ENCODE peak calls at places on chromosomes 7 and 10, in four cellular contexts. J is endothelial cell of umbilical vein, D is HepG2, C is GM12892. R is an unnamed sample.

GRCh38 chr10:71258046-71258445 is 45.7 kb downstream of the UNC5B start:
- DNase-seq in J (no peak), D (no peak), C (no peak), R (no peak)

GRCh38 chr10:67211680-67212079 is 285.8 kb downstream of the LRRTM3 start:
- DNase-seq in J (no peak), D (no peak), C (no peak), R (no peak)

GRCh38 chr7:47458057-47458456 is 123.9 kb downstream of the TNS3 start:
- DNase-seq in J (peak), D (peak), C (no peak), R (no peak)

GRCh38 chr10:132945894-132946255 is 3.5 kb upstream of the CFAP46 start:
- DNase-seq in J (no peak), D (no peak), C (no peak), R (no peak)

GRCh38 chr7:54837167-54837566 is 78.2 kb upstream of the SEC61G start:
- DNase-seq in J (no peak), D (no peak), C (no peak), R (no peak)

GRCh38 chr7:151080091-151080521 is 503 bp downstream of the FASTK start:
- DNase-seq in J (no peak), D (no peak), C (no peak), R (peak)

GRCh38 chr10:115830260-115830970 is 442.6 kb downstream of the GFRA1 start:
- DNase-seq in J (no peak), D (no peak), C (no peak), R (no peak)

GRCh38 chr7:28093617-28094232 is 86.9 kb downstream of the JAZF1 start:
- DNase-seq in J (peak), D (peak), C (no peak), R (peak)

GRCh38 chr7:6386779-6387178 is 61.0 kb downstream of the DAGLB start:
- DNase-seq in J (no peak), D (no peak), C (no peak), R (no peak)

GRCh38 chr10:119222966-119223386 is 15.6 kb downstream of the GRK5 start:
- DNase-seq in J (no peak), D (no peak), C (no peak), R (no peak)

GRCh38 chr10:92544296-92544695 is 29.6 kb downstream of the IDE start:
- DNase-seq in J (peak), D (no peak), C (no peak), R (no peak)

GRCh38 chr10:96842896-96843723 is 11.0 kb downstream of the LCOR start:
- DNase-seq in J (no peak), D (peak), C (no peak), R (no peak)

GRCh38 chr10:126247454-126247975 is 140.8 kb downstream of the ADAM12 start:
- DNase-seq in J (peak), D (no peak), C (no peak), R (no peak)

GRCh38 chr10:20890009-20890408 is 7.1 kb downstream of the NEBL start:
- DNase-seq in J (no peak), D (no peak), C (no peak), R (no peak)

GRCh38 chr10:45673074-45673628 is 579 bp upstream of the ZFAND4 start:
- DNase-seq in J (peak), D (peak), C (no peak), R (no peak)

GRCh38 chr7:10468908-10469307 is 504.8 kb upstream of the PHF14 start:
- DNase-seq in J (no peak), D (no peak), C (no peak), R (no peak)

GRCh38 chr10:125101049-125101448 is 59.3 kb downstream of the CTBP2 start:
- DNase-seq in J (no peak), D (no peak), C (no peak), R (no peak)

GRCh38 chr7:26937956-26938623 is 73.7 kb upstream of the SKAP2 start:
- DNase-seq in J (no peak), D (no peak), C (no peak), R (no peak)

GRCh38 chr10:102631525-102632393 is 12.5 kb upstream of the TRIM8 start:
- DNase-seq in J (no peak), D (no peak), C (no peak), R (no peak)

GRCh38 chr10:132291826-132292225 is 15.9 kb downstream of the STK32C start:
- DNase-seq in J (no peak), D (no peak), C (no peak), R (no peak)

GRCh38 chr7:12127490-12127889 is 83.6 kb upstream of the TMEM106B start:
- DNase-seq in J (no peak), D (peak), C (no peak), R (no peak)

GRCh38 chr7:151936207-151936606 is 20.0 kb upstream of the GALNTL5 start:
- DNase-seq in J (peak), D (no peak), C (peak), R (no peak)

GRCh38 chr10:75622503-75622902 is 191.1 kb downstream of the LRMDA start:
- DNase-seq in J (no peak), D (no peak), C (no peak), R (no peak)

GRCh38 chr7:1393421-1393820 is 65.8 kb downstream of the MICALL2 start:
- DNase-seq in J (no peak), D (no peak), C (no peak), R (no peak)
- TF ChIP-seq POLR2A in J (no peak), D (no peak), C (no peak), R (no peak)

GRCh38 chr7:135239263-135239662 is 5.6 kb downstream of the STRA8 start:
- DNase-seq in J (no peak), D (no peak), C (no peak), R (no peak)
- TF ChIP-seq POLR2A in J (no peak), D (no peak), C (no peak), R (no peak)

DNA sequence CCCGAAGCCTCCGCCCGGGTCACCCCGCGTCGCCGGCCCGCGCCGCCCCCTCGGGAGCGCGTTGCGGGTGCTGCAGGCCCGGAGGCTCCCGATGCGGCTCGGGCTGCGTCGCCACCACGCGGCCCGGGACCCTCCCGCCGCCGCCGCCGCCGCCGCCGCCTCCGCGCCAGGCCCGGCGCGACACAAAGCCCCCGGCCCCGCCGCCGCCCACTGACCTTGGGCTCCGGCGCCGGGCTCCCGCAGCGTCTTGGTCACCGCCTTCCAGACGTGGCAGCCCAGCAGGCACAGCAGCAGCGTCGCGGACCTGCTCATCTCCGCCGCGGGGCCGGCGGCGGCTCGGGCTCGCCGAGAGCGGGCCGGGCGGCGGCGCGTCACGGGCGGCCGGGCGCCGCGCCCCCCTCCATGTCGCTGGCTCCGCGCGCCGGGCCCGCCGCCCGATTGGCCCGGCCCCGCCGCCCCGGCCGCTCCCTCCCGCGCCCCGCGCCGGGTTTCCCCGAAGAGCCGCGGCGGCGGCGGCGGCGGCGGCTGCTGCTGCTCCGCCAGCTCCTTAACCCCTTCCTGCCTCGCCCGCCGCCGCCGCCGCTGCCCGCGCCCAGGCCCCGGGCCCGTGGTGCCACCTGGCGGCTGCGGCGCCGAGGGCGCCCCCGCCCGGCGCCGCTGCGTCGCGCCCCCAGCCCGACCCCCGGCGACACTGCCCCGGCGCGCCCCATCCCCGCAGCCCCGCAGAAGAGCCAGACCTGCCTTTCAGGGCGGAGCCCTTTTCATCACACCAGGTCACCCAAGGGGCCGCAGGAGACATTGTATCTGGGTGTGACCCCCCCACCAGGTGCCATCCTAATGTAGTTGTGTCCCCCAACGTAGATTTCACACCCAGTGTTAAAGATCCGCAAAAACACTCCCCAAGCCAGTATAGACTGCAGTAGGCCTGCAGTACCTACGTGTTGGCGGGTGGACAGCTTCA is at the start of gene FAM171A1:
- DNase-seq in J (no peak), D (no peak), C (peak), R (peak)
- TF ChIP-seq POLR2A in J (no peak), D (no peak), C (no peak), R (no peak)

GRCh38 chr7:873367-874002 is 2.9 kb upstream of the GET4 start:
- DNase-seq in J (peak), D (peak), C (peak), R (peak)
- TF ChIP-seq POLR2A in J (peak), D (peak), C (no peak), R (no peak)

GRCh38 chr7:134432296-134433152 is 26.4 kb downstream of the AKR1B1 start:
- DNase-seq in J (peak), D (peak), C (peak), R (peak)
- TF ChIP-seq POLR2A in J (peak), D (no peak), C (no peak), R (no peak)

GRCh38 chr7:157320607-157320979 is 16.2 kb upstream of the DNAJB6 start:
- DNase-seq in J (no peak), D (no peak), C (no peak), R (no peak)

GRCh38 chr7:157312941-157313340 is 23.9 kb upstream of the DNAJB6 start:
- DNase-seq in J (no peak), D (no peak), C (no peak), R (no peak)

GRCh38 chr7:157313645-157314044 is 23.2 kb upstream of the DNAJB6 start:
- DNase-seq in J (no peak), D (no peak), C (no peak), R (no peak)

DNA sequence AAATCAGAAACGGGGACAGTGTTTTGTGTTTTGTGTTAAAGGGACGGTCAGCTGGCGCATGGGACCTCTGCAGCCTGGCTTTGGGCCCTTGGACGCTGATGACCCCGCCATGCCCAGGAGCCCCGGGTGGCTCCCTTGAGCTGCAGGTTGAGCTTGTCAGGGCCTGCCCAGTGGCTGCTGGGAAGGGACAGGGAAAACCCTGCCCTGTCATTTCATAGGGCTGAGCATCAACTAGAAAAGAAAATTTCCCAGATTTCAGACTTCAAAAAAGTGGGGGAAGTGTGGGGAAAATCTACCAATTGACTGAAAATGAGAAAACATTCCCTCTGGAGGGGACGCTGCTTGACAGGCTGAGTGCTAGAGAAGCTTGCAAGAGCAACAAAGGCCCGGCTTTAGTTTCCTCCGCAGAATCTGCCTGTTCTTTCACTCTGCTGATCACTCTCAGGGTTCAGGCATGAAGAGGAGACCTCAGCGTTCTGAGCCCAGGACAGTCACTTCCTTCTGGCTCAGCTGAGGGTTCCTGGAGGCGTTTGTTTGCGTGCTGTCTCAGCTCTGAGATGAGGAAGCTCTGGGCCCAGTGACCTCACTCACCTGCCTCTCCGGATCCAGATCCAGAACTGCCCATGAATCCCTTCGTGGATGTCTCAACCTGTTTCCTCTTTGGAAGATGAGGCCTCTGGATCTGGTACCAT is 18.6 kb upstream of the DNAJB6 start:
- DNase-seq in J (no peak), D (no peak), C (no peak), R (no peak)
- TF ChIP-seq POLR2A in J (no peak), D (no peak), C (peak), R (no peak)

GRCh38 chr10:11298116-11298515 is 280.4 kb downstream of the CELF2 start:
- DNase-seq in J (no peak), D (no peak), C (no peak), R (no peak)

GRCh38 chr10:11299125-11299524 is 281.5 kb downstream of the CELF2 start:
- DNase-seq in J (no peak), D (no peak), C (no peak), R (no peak)

GRCh38 chr10:11295492-11295891 is 277.8 kb downstream of the CELF2 start:
- DNase-seq in J (no peak), D (no peak), C (no peak), R (no peak)

GRCh38 chr10:11294831-11295230 is 277.2 kb downstream of the CELF2 start:
- DNase-seq in J (peak), D (no peak), C (no peak), R (no peak)

DNA sequence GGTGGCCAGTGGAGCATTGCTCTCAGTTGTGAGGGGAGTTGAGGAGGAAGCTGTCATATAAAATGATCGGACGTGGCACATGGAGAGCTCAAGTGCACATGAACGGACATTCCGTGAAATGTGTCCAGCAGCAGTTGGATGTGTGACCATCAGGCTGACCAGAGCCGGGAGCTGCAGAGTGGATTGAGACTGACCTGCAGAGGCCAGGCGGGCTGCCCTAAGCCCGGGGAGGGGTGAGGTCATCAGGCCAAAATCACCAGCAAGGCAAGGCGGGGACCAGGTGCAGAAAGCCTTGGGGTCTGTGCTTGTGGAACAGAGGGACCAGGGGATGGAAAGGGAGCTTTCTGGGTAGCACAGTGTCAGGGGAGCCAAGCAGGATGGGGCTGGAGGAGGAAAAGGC is 279.5 kb downstream of the CELF2 start:
- DNase-seq in J (no peak), D (no peak), C (no peak), R (no peak)
- TF ChIP-seq POLR2A in J (no peak), D (no peak), C (no peak), R (no peak)

DNA sequence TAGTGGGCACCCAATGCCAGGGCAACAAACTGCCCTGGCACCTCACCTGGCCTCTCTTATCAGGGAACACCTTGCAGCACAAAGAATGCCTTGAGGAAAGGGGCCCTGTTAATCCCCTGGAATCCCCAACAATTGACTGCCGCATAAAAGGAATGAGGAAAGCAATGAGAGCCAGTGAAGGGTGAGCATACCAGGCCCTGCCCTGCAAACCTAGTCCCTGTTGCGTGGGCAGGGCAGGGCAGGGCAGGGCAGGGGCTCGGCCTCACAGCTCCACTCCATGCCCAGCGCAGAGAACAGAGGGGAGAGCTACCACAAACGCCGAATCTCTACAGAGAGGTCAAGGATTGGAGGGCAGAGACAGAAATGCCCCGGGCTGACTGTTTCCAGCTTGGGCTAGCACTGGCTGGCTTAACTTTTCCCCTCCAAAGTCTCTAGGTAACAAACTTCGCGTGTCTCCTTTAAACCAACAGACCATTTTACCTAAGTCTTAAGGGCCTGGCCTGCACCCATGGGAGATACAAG is 1.1 kb downstream of the ANXA11 start:
- DNase-seq in J (no peak), D (peak), C (no peak), R (no peak)
- TF ChIP-seq POLR2A in J (no peak), D (no peak), C (no peak), R (no peak)